ENCODE peak calls at places on chromosomes 1 and 21, in eight cellular contexts. A is activated naive CD4-positive, alpha-beta T cell; Z is right atrium auricular region; S is effector memory CD8-positive, alpha-beta T cell; T is activated CD8-positive, alpha-beta memory T cell treated with anti-CD3 and anti-CD28 coated beads for 48 hours; I is NCI-H774; L is fibroblast of pulmonary artery; Y is C1 segment of cervical spinal cord. J is an unnamed sample.

GRCh38 chr1:19878637-19878985 is 3.6 kb upstream of the OTUD3 start:
- DNase-seq in Z (no peak), L (no peak), T (no peak), A (no peak), S (no peak), Y (no peak), I (no peak), J (no peak)

GRCh38 chr1:30984167-30984870 is 75.8 kb upstream of the SDC3 start:
- DNase-seq in I (no peak), S (no peak), A (no peak), Y (no peak), T (no peak), L (no peak), Z (no peak), J (no peak)

GRCh38 chr1:236963920-236964319 is 40.3 kb downstream of the MT1HL1 start:
- DNase-seq in Y (no peak), S (no peak), A (no peak), T (no peak), Z (no peak), I (no peak), L (no peak), J (no peak)

GRCh38 chr1:43058545-43059360 is 100.1 kb upstream of the SLC2A1 start:
- DNase-seq in Z (no peak), T (no peak), Y (no peak), L (peak; percentile 56), A (no peak), S (no peak), I (no peak), J (no peak)

GRCh38 chr1:47128221-47128620 is 9.0 kb upstream of the CYP4A22 start:
- DNase-seq in T (no peak), Y (no peak), Z (no peak), L (no peak), S (no peak), A (no peak), I (no peak), J (no peak)

GRCh38 chr21:36369064-36369685 is 16.0 kb upstream of the CHAF1B start:
- DNase-seq in Z (no peak), S (no peak), A (no peak), L (no peak), Y (no peak), I (no peak), T (no peak), J (no peak)

GRCh38 chr1:118145736-118146135 is 39.3 kb downstream of the SPAG17 start:
- DNase-seq in T (no peak), A (no peak), S (no peak), I (no peak), Z (no peak), Y (no peak), L (no peak), J (no peak)

GRCh38 chr1:167631386-167631941 is 1.4 kb downstream of the RCSD1 start:
- DNase-seq in Y (no peak), Z (no peak), A (no peak), T (no peak), L (no peak), S (no peak), I (no peak), J (no peak)

GRCh38 chr1:87744763-87745162 is 416.1 kb downstream of the LMO4 start:
- DNase-seq in L (no peak), T (no peak), I (no peak), S (no peak), A (no peak), Z (no peak), Y (no peak), J (no peak)

GRCh38 chr21:27572681-27573080 is 605.8 kb upstream of the ADAMTS5 start:
- DNase-seq in Z (no peak), T (no peak), L (peak; percentile 47), Y (no peak), A (no peak), S (no peak), I (no peak), J (no peak)

GRCh38 chr1:221611930-221612777 is 129.7 kb downstream of the DUSP10 start:
- DNase-seq in L (peak; percentile 91), Y (peak; percentile 6), A (no peak), S (no peak), I (no peak), Z (peak; percentile 77), T (no peak), J (peak; percentile 80)

GRCh38 chr1:54545916-54546635 is 2.0 kb upstream of the ACOT11 start:
- DNase-seq in S (no peak), L (no peak), A (no peak), Z (no peak), Y (no peak), T (no peak), I (no peak), J (no peak)

GRCh38 chr1:55215194-55216021 is at the start of gene USP24:
- DNase-seq in Z (peak; percentile 66), Y (peak; percentile 31), T (peak; percentile 57), I (peak; percentile 91), L (peak; percentile 65), S (peak; percentile 80), A (peak; percentile 80), J (peak; percentile 65)

GRCh38 chr1:203351037-203351625 is at the start of gene FMOD:
- DNase-seq in Z (peak; percentile 89), A (no peak), T (no peak), Y (no peak), L (peak; percentile 76), I (no peak), S (no peak), J (no peak)

GRCh38 chr1:147539122-147539575 is 2.2 kb upstream of the BCL9 start:
- DNase-seq in L (peak; percentile 94), T (no peak), Z (peak; percentile 62), Y (peak; percentile 4), I (no peak), S (no peak), A (no peak), J (no peak)

GRCh38 chr1:156498447-156499193 is 2.0 kb downstream of the MEF2D start:
- DNase-seq in A (no peak), Z (no peak), Y (no peak), T (no peak), S (no peak), I (no peak), L (peak; percentile 61), J (no peak)

GRCh38 chr1:216453777-216454176 is 30.5 kb upstream of the USH2A start:
- DNase-seq in Y (no peak), L (no peak), Z (no peak), A (no peak), S (no peak), I (no peak), T (no peak), J (no peak)